ENCODE peak calls at places on chromosomes 16 and 17, in seven cellular contexts. B, I, C, K, Y, T and Z are unnamed samples.

GRCh38 chr16:85428168-85428898 is 184.8 kb upstream of the GSE1 start:
- DNase-seq in B (no peak), I (peak; percentile 29), C (peak; percentile 52), K (no peak), Y (no peak), T (no peak), Z (no peak)

GRCh38 chr16:70800798-70801480 is at the start of gene VAC14:
- DNase-seq in B (peak; percentile 73), I (peak; percentile 95), C (peak; percentile 97), K (peak; percentile 31), Y (peak; percentile 95), T (peak; percentile 93), Z (peak; percentile 17)

GRCh38 chr17:8176197-8176940 is at the start of gene TMEM107:
- DNase-seq in B (peak; percentile 44), I (peak; percentile 80), C (peak; percentile 88), K (no peak), Y (peak; percentile 81), T (peak; percentile 77), Z (peak; percentile 44)

GRCh38 chr17:37535906-37536305 is 46.2 kb downstream of the DUSP14 start:
- DNase-seq in B (no peak), I (no peak), C (no peak), K (no peak), Y (no peak), T (no peak), Z (no peak)

GRCh38 chr17:14525551-14526455 is 224.9 kb downstream of the HS3ST3B1 start:
- DNase-seq in B (no peak), I (no peak), C (no peak), K (no peak), Y (no peak), T (no peak), Z (no peak)

GRCh38 chr17:79388556-79389295 is 222.1 kb downstream of the RBFOX3 start:
- DNase-seq in B (peak; percentile 11), I (no peak), C (no peak), K (no peak), Y (peak; percentile 76), T (peak; percentile 31), Z (no peak)

GRCh38 chr17:259341-259976 is 78.0 kb upstream of the DOC2B start:
- DNase-seq in B (no peak), I (no peak), C (no peak), K (no peak), Y (no peak), T (no peak), Z (no peak)

GRCh38 chr16:75074920-75075687 is 41.5 kb downstream of the LDHD start:
- DNase-seq in B (peak; percentile 94), I (peak; percentile 71), C (peak; percentile 72), K (peak; percentile 16), Y (no peak), T (no peak), Z (no peak)

GRCh38 chr17:9022553-9023388 is 1.5 kb downstream of the NTN1 start:
- DNase-seq in B (no peak), I (no peak), C (no peak), K (no peak), Y (no peak), T (peak; percentile 25), Z (no peak)

GRCh38 chr16:65697061-65697460 is 575.2 kb upstream of the CDH11 start:
- DNase-seq in B (no peak), I (no peak), C (no peak), K (no peak), Y (no peak), T (no peak), Z (no peak)

GRCh38 chr16:49855280-49855821 is 561 bp downstream of the ZNF423 start:
- DNase-seq in B (peak; percentile 5), I (peak; percentile 49), C (peak; percentile 32), K (no peak), Y (peak; percentile 57), T (peak; percentile 71), Z (peak; percentile 20)

GRCh38 chr17:7235693-7236665 is 1.7 kb upstream of the DVL2 start:
- DNase-seq in B (no peak), I (no peak), C (no peak), K (no peak), Y (no peak), T (peak; percentile 56), Z (no peak)

GRCh38 chr17:64950871-64951270 is 31.6 kb upstream of the LRRC37A3 start:
- DNase-seq in B (no peak), I (no peak), C (no peak), K (no peak), Y (no peak), T (no peak), Z (no peak)